ENCODE peak calls at places on chromosomes 7 and 10, in six cellular contexts. One of them, this sample, is unnamed.
A peak's percentile ranks its signal among the peaks of the same experiment; 100 is the strongest.

GRCh38 chr7:15334524-15335269 is 227.1 kb downstream of the AGMO start:
- DNase-seq in transverse colon: no peak
- DNase-seq in non-pigmented ciliary epithelial cell: no peak
- DNase-seq in activated CD8-positive, alpha-beta T cell treated with anti-CD3 and anti-CD28 coated beads, Interleukin-2, amount 10 ng/mL, durations not matched to agents 7 days and 5 days: no peak
- DNase-seq in activated effector memory CD4-positive, alpha-beta T cell treated with Interleukin-2 at 50 U/mL for 16 hours: no peak
- DNase-seq in HTR-8/SVneo: no peak
- DNase-seq in this sample: no peak

GRCh38 chr10:49749556-49750491 is 12.3 kb downstream of the OGDHL start:
- DNase-seq in transverse colon: no peak
- DNase-seq in non-pigmented ciliary epithelial cell: no peak
- DNase-seq in activated CD8-positive, alpha-beta T cell treated with anti-CD3 and anti-CD28 coated beads, Interleukin-2, amount 10 ng/mL, durations not matched to agents 7 days and 5 days: no peak
- DNase-seq in activated effector memory CD4-positive, alpha-beta T cell treated with Interleukin-2 at 50 U/mL for 16 hours: no peak
- DNase-seq in HTR-8/SVneo: no peak
- DNase-seq in this sample: no peak

GRCh38 chr7:14639801-14640200 is 262.8 kb downstream of the DGKB start:
- DNase-seq in transverse colon: no peak
- DNase-seq in non-pigmented ciliary epithelial cell: peak; percentile 4
- DNase-seq in activated CD8-positive, alpha-beta T cell treated with anti-CD3 and anti-CD28 coated beads, Interleukin-2, amount 10 ng/mL, durations not matched to agents 7 days and 5 days: no peak
- DNase-seq in activated effector memory CD4-positive, alpha-beta T cell treated with Interleukin-2 at 50 U/mL for 16 hours: no peak
- DNase-seq in HTR-8/SVneo: no peak
- DNase-seq in this sample: no peak

GRCh38 chr7:32670105-32670504 is 174.8 kb downstream of the AVL9 start:
- DNase-seq in transverse colon: peak; percentile 67
- DNase-seq in non-pigmented ciliary epithelial cell: no peak
- DNase-seq in activated CD8-positive, alpha-beta T cell treated with anti-CD3 and anti-CD28 coated beads, Interleukin-2, amount 10 ng/mL, durations not matched to agents 7 days and 5 days: no peak
- DNase-seq in activated effector memory CD4-positive, alpha-beta T cell treated with Interleukin-2 at 50 U/mL for 16 hours: no peak
- DNase-seq in HTR-8/SVneo: peak; percentile 48
- DNase-seq in this sample: no peak

GRCh38 chr7:133649593-133649992 is 396.7 kb downstream of the EXOC4 start:
- DNase-seq in transverse colon: no peak
- DNase-seq in non-pigmented ciliary epithelial cell: no peak
- DNase-seq in activated CD8-positive, alpha-beta T cell treated with anti-CD3 and anti-CD28 coated beads, Interleukin-2, amount 10 ng/mL, durations not matched to agents 7 days and 5 days: no peak
- DNase-seq in activated effector memory CD4-positive, alpha-beta T cell treated with Interleukin-2 at 50 U/mL for 16 hours: no peak
- DNase-seq in HTR-8/SVneo: no peak
- DNase-seq in this sample: no peak

GRCh38 chr10:75712241-75712880 is 280.9 kb downstream of the LRMDA start:
- DNase-seq in transverse colon: no peak
- DNase-seq in non-pigmented ciliary epithelial cell: no peak
- DNase-seq in activated CD8-positive, alpha-beta T cell treated with anti-CD3 and anti-CD28 coated beads, Interleukin-2, amount 10 ng/mL, durations not matched to agents 7 days and 5 days: no peak
- DNase-seq in activated effector memory CD4-positive, alpha-beta T cell treated with Interleukin-2 at 50 U/mL for 16 hours: no peak
- DNase-seq in HTR-8/SVneo: no peak
- DNase-seq in this sample: peak; percentile 20

GRCh38 chr7:30893357-30893756 is 18.3 kb upstream of the AQP1 start:
- DNase-seq in transverse colon: no peak
- DNase-seq in non-pigmented ciliary epithelial cell: peak; percentile 17
- DNase-seq in activated CD8-positive, alpha-beta T cell treated with anti-CD3 and anti-CD28 coated beads, Interleukin-2, amount 10 ng/mL, durations not matched to agents 7 days and 5 days: no peak
- DNase-seq in activated effector memory CD4-positive, alpha-beta T cell treated with Interleukin-2 at 50 U/mL for 16 hours: no peak
- DNase-seq in HTR-8/SVneo: no peak
- DNase-seq in this sample: no peak

GRCh38 chr7:47792521-47793121 is 155.6 kb downstream of the PKD1L1 start:
- DNase-seq in transverse colon: no peak
- DNase-seq in non-pigmented ciliary epithelial cell: no peak
- DNase-seq in activated CD8-positive, alpha-beta T cell treated with anti-CD3 and anti-CD28 coated beads, Interleukin-2, amount 10 ng/mL, durations not matched to agents 7 days and 5 days: no peak
- DNase-seq in activated effector memory CD4-positive, alpha-beta T cell treated with Interleukin-2 at 50 U/mL for 16 hours: no peak
- DNase-seq in HTR-8/SVneo: no peak
- DNase-seq in this sample: no peak

GRCh38 chr10:110610308-110610774 is 33.8 kb upstream of the RBM20 start:
- DNase-seq in transverse colon: peak; percentile 45
- DNase-seq in non-pigmented ciliary epithelial cell: peak; percentile 11
- DNase-seq in activated CD8-positive, alpha-beta T cell treated with anti-CD3 and anti-CD28 coated beads, Interleukin-2, amount 10 ng/mL, durations not matched to agents 7 days and 5 days: peak; percentile 71
- DNase-seq in activated effector memory CD4-positive, alpha-beta T cell treated with Interleukin-2 at 50 U/mL for 16 hours: peak; percentile 13
- DNase-seq in HTR-8/SVneo: peak; percentile 41
- DNase-seq in this sample: peak; percentile 29

GRCh38 chr7:110309941-110310340 is 781.0 kb upstream of the LRRN3 start:
- DNase-seq in transverse colon: no peak
- DNase-seq in non-pigmented ciliary epithelial cell: no peak
- DNase-seq in activated CD8-positive, alpha-beta T cell treated with anti-CD3 and anti-CD28 coated beads, Interleukin-2, amount 10 ng/mL, durations not matched to agents 7 days and 5 days: no peak
- DNase-seq in activated effector memory CD4-positive, alpha-beta T cell treated with Interleukin-2 at 50 U/mL for 16 hours: no peak
- DNase-seq in HTR-8/SVneo: no peak
- DNase-seq in this sample: no peak

GRCh38 chr10:29157321-29157720 is 131.5 kb upstream of the LYZL1 start:
- DNase-seq in transverse colon: no peak
- DNase-seq in non-pigmented ciliary epithelial cell: no peak
- DNase-seq in activated CD8-positive, alpha-beta T cell treated with anti-CD3 and anti-CD28 coated beads, Interleukin-2, amount 10 ng/mL, durations not matched to agents 7 days and 5 days: no peak
- DNase-seq in activated effector memory CD4-positive, alpha-beta T cell treated with Interleukin-2 at 50 U/mL for 16 hours: no peak
- DNase-seq in HTR-8/SVneo: no peak
- DNase-seq in this sample: no peak

GRCh38 chr7:44706788-44707557 is 41.7 kb upstream of the ZMIZ2 start:
- DNase-seq in transverse colon: no peak
- DNase-seq in non-pigmented ciliary epithelial cell: no peak
- DNase-seq in activated CD8-positive, alpha-beta T cell treated with anti-CD3 and anti-CD28 coated beads, Interleukin-2, amount 10 ng/mL, durations not matched to agents 7 days and 5 days: no peak
- DNase-seq in activated effector memory CD4-positive, alpha-beta T cell treated with Interleukin-2 at 50 U/mL for 16 hours: no peak
- DNase-seq in HTR-8/SVneo: no peak
- DNase-seq in this sample: peak; percentile 77

GRCh38 chr10:4839353-4839752 is 13.3 kb downstream of the AKR1E2 start:
- DNase-seq in transverse colon: no peak
- DNase-seq in non-pigmented ciliary epithelial cell: no peak
- DNase-seq in activated CD8-positive, alpha-beta T cell treated with anti-CD3 and anti-CD28 coated beads, Interleukin-2, amount 10 ng/mL, durations not matched to agents 7 days and 5 days: no peak
- DNase-seq in activated effector memory CD4-positive, alpha-beta T cell treated with Interleukin-2 at 50 U/mL for 16 hours: no peak
- DNase-seq in HTR-8/SVneo: no peak
- DNase-seq in this sample: no peak

GRCh38 chr7:150799741-150800575 is at the start of gene TMEM176B:
- DNase-seq in transverse colon: peak; percentile 76
- DNase-seq in non-pigmented ciliary epithelial cell: no peak
- DNase-seq in activated CD8-positive, alpha-beta T cell treated with anti-CD3 and anti-CD28 coated beads, Interleukin-2, amount 10 ng/mL, durations not matched to agents 7 days and 5 days: no peak
- DNase-seq in activated effector memory CD4-positive, alpha-beta T cell treated with Interleukin-2 at 50 U/mL for 16 hours: no peak
- DNase-seq in HTR-8/SVneo: no peak
- DNase-seq in this sample: no peak

This sample was measured in posterior cingulate gyrus.